ENCODE peak calls at places on chromosomes 7 and 10, in six cellular contexts. F is stomach; V is lower lobe of right lung; Y is mammary epithelial cell; J is CD8-positive, alpha-beta T cell; L is cardiac muscle cell. X is an unnamed sample.
A peak's percentile ranks its signal among the peaks of the same experiment; 100 is the strongest.

GRCh38 chr10:113434315-113434714 is 118.5 kb upstream of the HABP2 start:
- DNase-seq in Y (no peak), F (no peak), J (no peak), V (no peak), L (no peak), X (no peak)

GRCh38 chr7:130216025-130216424 is 8.4 kb downstream of the SSMEM1 start:
- DNase-seq in J (no peak), L (no peak), V (no peak), Y (no peak), F (no peak), X (no peak)

GRCh38 chr7:55063633-55064032 is 44.8 kb downstream of the EGFR start:
- DNase-seq in V (no peak), Y (peak; percentile 63), J (no peak), F (no peak), L (no peak), X (no peak)

GRCh38 chr10:113020425-113020753 is 70.3 kb downstream of the TCF7L2 start:
- DNase-seq in V (no peak), F (no peak), J (no peak), L (no peak), Y (no peak), X (no peak)

GRCh38 chr7:126483972-126484371 is 768.8 kb downstream of the GRM8 start:
- DNase-seq in V (no peak), L (no peak), F (no peak), J (no peak), Y (no peak), X (peak; percentile 89)

GRCh38 chr7:137687556-137688280 is 159.1 kb downstream of the DGKI start:
- DNase-seq in L (peak; percentile 75), V (no peak), J (no peak), Y (no peak), F (no peak), X (no peak)

GRCh38 chr10:76874151-76874550 is 763.5 kb downstream of the KCNMA1 start:
- DNase-seq in V (no peak), J (no peak), L (peak; percentile 5), Y (peak; percentile 49), F (no peak), X (no peak)

GRCh38 chr7:151598045-151598444 is 78.3 kb upstream of the RHEB start:
- DNase-seq in V (no peak), L (peak; percentile 82), F (no peak), Y (peak; percentile 88), J (no peak), X (peak; percentile 48)

GRCh38 chr10:76337641-76338040 is 906.2 kb downstream of the LRMDA start:
- DNase-seq in J (no peak), V (no peak), L (no peak), F (no peak), Y (peak; percentile 41), X (no peak)

GRCh38 chr10:107442035-107442505 is 277.6 kb upstream of the SORCS1 start:
- DNase-seq in J (no peak), Y (peak; percentile 82), V (no peak), L (peak; percentile 14), F (no peak), X (peak; percentile 19)

GRCh38 chr10:102453502-102453901 is 2.2 kb upstream of the C10orf95 start:
- DNase-seq in V (no peak), F (no peak), L (no peak), J (no peak), Y (no peak), X (no peak)

GRCh38 chr7:17320102-17320497 is 21.6 kb downstream of the AHR start:
- DNase-seq in F (no peak), J (no peak), V (no peak), Y (no peak), L (no peak), X (no peak)

GRCh38 chr7:158757404-158757989 is 52.9 kb upstream of the NCAPG2 start:
- DNase-seq in F (no peak), V (no peak), Y (no peak), J (no peak), L (no peak), X (no peak)

GRCh38 chr7:152342796-152343195 is 93.0 kb downstream of the KMT2C start:
- DNase-seq in L (no peak), J (no peak), F (no peak), V (no peak), Y (no peak), X (no peak)

GRCh38 chr10:124302951-124303505 is 115.7 kb downstream of the OAT start:
- DNase-seq in L (no peak), V (no peak), J (no peak), Y (no peak), F (no peak), X (no peak)

GRCh38 chr7:75920431-75921161 is 5.6 kb downstream of the POR start:
- DNase-seq in V (no peak), F (peak; percentile 47), L (peak; percentile 83), Y (no peak), J (no peak), X (no peak)

GRCh38 chr7:92835140-92835850 is 1.1 kb downstream of the CDK6 start:
- DNase-seq in F (peak; percentile 65), Y (peak; percentile 71), L (peak; percentile 82), J (peak; percentile 14), V (peak; percentile 75), X (peak; percentile 75)

GRCh38 chr7:29795696-29796095 is 10.6 kb upstream of the WIPF3 start:
- DNase-seq in Y (no peak), F (no peak), L (no peak), J (no peak), V (no peak), X (no peak)

GRCh38 chr10:130767116-130767730 is 544.3 kb downstream of the TCERG1L start:
- DNase-seq in L (no peak), F (no peak), V (no peak), Y (no peak), J (no peak), X (no peak)

GRCh38 chr7:138889982-138890381 is 91.2 kb downstream of the KIAA1549 start:
- DNase-seq in L (no peak), J (no peak), V (no peak), F (no peak), Y (no peak), X (peak; percentile 19)

GRCh38 chr7:95004618-95005282 is 97.4 kb downstream of the PPP1R9A start:
- DNase-seq in J (no peak), Y (no peak), V (no peak), F (no peak), L (no peak), X (no peak)

GRCh38 chr10:93722550-93722949 is 20.2 kb upstream of the FRA10AC1 start:
- DNase-seq in V (no peak), L (no peak), F (no peak), Y (peak; percentile 43), J (no peak), X (no peak)

GRCh38 chr7:146375155-146375554 is 258.6 kb downstream of the CNTNAP2 start:
- DNase-seq in J (no peak), L (no peak), Y (no peak), V (no peak), F (no peak), X (peak; percentile 37)

GRCh38 chr7:74587435-74588126 is 69.9 kb upstream of the GTF2I start:
- DNase-seq in F (peak; percentile 77), Y (peak; percentile 79), L (peak; percentile 97), V (peak; percentile 84), J (no peak), X (peak; percentile 59)

GRCh38 chr7:123537026-123537642 is 2.7 kb upstream of the IQUB start:
- DNase-seq in L (peak; percentile 41), Y (peak; percentile 6), F (no peak), J (no peak), V (no peak), X (no peak)

GRCh38 chr10:77844177-77844576 is 82.4 kb downstream of the DLG5 start:
- DNase-seq in Y (no peak), J (no peak), L (no peak), V (no peak), F (no peak), X (no peak)

DNA sequence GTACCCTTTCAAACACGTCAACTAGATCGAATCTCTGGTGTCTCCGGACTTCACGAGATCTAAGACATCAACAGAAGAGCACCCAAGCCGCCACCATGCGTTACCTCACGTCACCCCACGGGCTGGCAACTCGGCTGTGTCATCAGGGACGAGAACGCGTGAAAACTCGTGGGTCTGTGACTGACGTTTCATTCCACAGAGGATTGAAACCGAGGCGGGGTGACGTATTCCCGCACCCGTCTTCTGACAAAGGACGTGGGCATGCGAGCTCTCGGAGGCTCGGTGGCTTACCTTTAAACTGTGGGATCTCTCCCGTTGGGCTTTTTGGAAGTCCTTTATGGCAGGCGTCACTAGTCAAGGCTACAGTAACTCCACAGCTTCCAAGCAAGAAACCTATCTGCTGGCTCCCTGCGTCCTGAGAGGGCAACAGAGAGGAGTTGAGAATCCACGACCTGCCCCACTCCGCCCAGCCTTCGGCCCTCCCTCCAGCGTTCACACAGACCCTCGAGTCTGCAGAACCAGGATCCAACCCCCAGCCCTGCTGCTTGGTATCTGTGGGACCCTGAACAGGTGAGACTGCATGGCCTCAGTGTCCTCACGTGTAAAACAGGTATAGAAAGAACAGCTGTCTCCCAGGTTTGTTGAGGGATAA is 255.3 kb downstream of the ZMYND11 start:
- DNase-seq in L (no peak), J (no peak), Y (no peak), V (no peak), F (no peak), X (no peak)
- H3K27me3 ChIP-seq in L (no peaks in the 10 kb centered on the region), J (no peaks in the 10 kb centered on the region), Y (no peaks in the 10 kb centered on the region), V (no peaks in the 10 kb centered on the region), F (no peaks in the 10 kb centered on the region), X (no peaks in the 10 kb centered on the region)

GRCh38 chr7:1367501-1367900 is 91.8 kb downstream of the MICALL2 start:
- DNase-seq in J (no peak), L (no peak), F (no peak), V (no peak), Y (no peak), X (no peak)

GRCh38 chr7:1368150-1368681 is 91.1 kb downstream of the MICALL2 start:
- DNase-seq in Y (no peak), J (no peak), V (no peak), F (no peak), L (no peak), X (peak; percentile 46)

GRCh38 chr7:1364906-1365570 is 94.2 kb downstream of the MICALL2 start:
- DNase-seq in Y (no peak), V (no peak), F (no peak), L (no peak), J (no peak), X (no peak)

GRCh38 chr7:1365846-1366245 is 93.4 kb downstream of the MICALL2 start:
- DNase-seq in V (no peak), L (no peak), F (no peak), J (no peak), Y (no peak), X (no peak)

GRCh38 chr7:1366801-1367405 is 92.4 kb downstream of the MICALL2 start:
- DNase-seq in F (no peak), L (no peak), Y (no peak), V (no peak), J (no peak), X (no peak)
- H3K27me3 ChIP-seq in F (peaks cover 34% of the 10 kb centered on the region), L (peaks cover 31% of the 10 kb centered on the region), Y (peaks cover 11% of the 10 kb centered on the region), V (peaks cover 59% of the 10 kb centered on the region), J (peaks cover 9% of the 10 kb centered on the region), X (no peaks in the 10 kb centered on the region)

DNA sequence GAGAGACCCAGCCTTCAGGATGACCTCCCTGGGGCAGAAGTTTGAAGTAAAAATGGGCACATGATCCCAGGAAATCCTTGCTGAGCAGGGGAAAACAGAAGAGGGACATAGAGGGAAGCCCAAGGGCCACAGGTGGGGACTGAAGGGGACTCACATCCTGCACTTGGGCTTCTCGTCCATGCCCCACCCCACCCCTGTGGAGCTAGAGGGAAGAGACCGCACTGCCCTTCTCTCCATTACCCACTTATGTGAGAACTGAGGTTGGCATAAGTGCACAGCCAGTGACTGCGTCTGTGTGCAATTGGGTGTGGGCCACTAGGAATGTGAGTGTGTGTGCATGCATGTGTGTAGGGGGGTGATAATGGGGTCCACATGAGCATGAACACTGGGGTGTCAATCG is 43.4 kb upstream of the SLF2 start:
- DNase-seq in L (no peak), F (no peak), V (no peak), J (no peak), Y (no peak), X (no peak)
- H3K27me3 ChIP-seq in L (peaks cover 20% of the 10 kb centered on the region), F (no peaks in the 10 kb centered on the region), V (peaks cover 42% of the 10 kb centered on the region), J (no peaks in the 10 kb centered on the region), Y (peaks cover 4% of the 10 kb centered on the region), X (peaks cover 4% of the 10 kb centered on the region)

GRCh38 chr7:8435597-8436243 is 2.3 kb downstream of the NXPH1 start:
- DNase-seq in J (no peak), F (no peak), V (no peak), Y (no peak), L (no peak), X (no peak)
- H3K27me3 ChIP-seq in J (peaks cover 19% of the 10 kb centered on the region), F (peaks cover 28% of the 10 kb centered on the region), V (peaks cover 92% of the 10 kb centered on the region), Y (peaks cover 36% of the 10 kb centered on the region), L (peaks cover 100% of the 10 kb centered on the region), X (no peaks in the 10 kb centered on the region)

X was measured in SJCRH30.